ENCODE peak calls at places on chromosomes 13 and 19, in six cellular contexts. One of them, this sample, is unnamed.

GRCh38 chr19:49340069-49340864 is 5.1 kb downstream of the CD37 start:
- DNase-seq in endothelial cell: no peak
- DNase-seq in stimulated activated CD4-positive, alpha-beta T cell treated with anti-CD3 and anti-CD28 coated beads, Interleukin-1b, Interleukin-23, amount 100 ng/mL, for 1 hour: no peak
- DNase-seq in BE2C: peak
- DNase-seq in RWPE1: peak
- DNase-seq in stimulated activated naive CD8-positive, alpha-beta T cell treated with anti-CD3 and anti-CD28 coated beads, Interleukin-15, Interleukin-2, amounts not matched to agents 100 U/mL and 50 U/mL, for 24 hours: peak
- DNase-seq in this sample: peak

GRCh38 chr13:22073718-22074117 is 402.8 kb downstream of the FGF9 start:
- DNase-seq in BE2C: no peak
- DNase-seq in endothelial cell: no peak
- DNase-seq in stimulated activated naive CD8-positive, alpha-beta T cell treated with anti-CD3 and anti-CD28 coated beads, Interleukin-15, Interleukin-2, amounts not matched to agents 100 U/mL and 50 U/mL, for 24 hours: no peak
- DNase-seq in stimulated activated CD4-positive, alpha-beta T cell treated with anti-CD3 and anti-CD28 coated beads, Interleukin-1b, Interleukin-23, amount 100 ng/mL, for 1 hour: no peak
- DNase-seq in RWPE1: no peak
- DNase-seq in this sample: no peak

GRCh38 chr13:28324181-28324789 is 170.6 kb downstream of the FLT1 start:
- DNase-seq in stimulated activated CD4-positive, alpha-beta T cell treated with anti-CD3 and anti-CD28 coated beads, Interleukin-1b, Interleukin-23, amount 100 ng/mL, for 1 hour: peak
- DNase-seq in RWPE1: peak
- DNase-seq in BE2C: peak
- DNase-seq in endothelial cell: peak
- DNase-seq in stimulated activated naive CD8-positive, alpha-beta T cell treated with anti-CD3 and anti-CD28 coated beads, Interleukin-15, Interleukin-2, amounts not matched to agents 100 U/mL and 50 U/mL, for 24 hours: peak
- DNase-seq in this sample: no peak

GRCh38 chr13:102328909-102329308 is 72.9 kb downstream of the FGF14 start:
- DNase-seq in endothelial cell: no peak
- DNase-seq in stimulated activated CD4-positive, alpha-beta T cell treated with anti-CD3 and anti-CD28 coated beads, Interleukin-1b, Interleukin-23, amount 100 ng/mL, for 1 hour: no peak
- DNase-seq in stimulated activated naive CD8-positive, alpha-beta T cell treated with anti-CD3 and anti-CD28 coated beads, Interleukin-15, Interleukin-2, amounts not matched to agents 100 U/mL and 50 U/mL, for 24 hours: no peak
- DNase-seq in RWPE1: no peak
- DNase-seq in BE2C: no peak
- DNase-seq in this sample: no peak

GRCh38 chr19:15072930-15073647 is 8.9 kb upstream of the OR1I1 start:
- DNase-seq in stimulated activated naive CD8-positive, alpha-beta T cell treated with anti-CD3 and anti-CD28 coated beads, Interleukin-15, Interleukin-2, amounts not matched to agents 100 U/mL and 50 U/mL, for 24 hours: no peak
- DNase-seq in stimulated activated CD4-positive, alpha-beta T cell treated with anti-CD3 and anti-CD28 coated beads, Interleukin-1b, Interleukin-23, amount 100 ng/mL, for 1 hour: no peak
- DNase-seq in RWPE1: no peak
- DNase-seq in BE2C: peak
- DNase-seq in endothelial cell: peak
- DNase-seq in this sample: peak

GRCh38 chr19:23075031-23075733 is 41.6 kb upstream of the ZNF730 start:
- DNase-seq in stimulated activated naive CD8-positive, alpha-beta T cell treated with anti-CD3 and anti-CD28 coated beads, Interleukin-15, Interleukin-2, amounts not matched to agents 100 U/mL and 50 U/mL, for 24 hours: peak
- DNase-seq in endothelial cell: peak
- DNase-seq in BE2C: peak
- DNase-seq in RWPE1: no peak
- DNase-seq in stimulated activated CD4-positive, alpha-beta T cell treated with anti-CD3 and anti-CD28 coated beads, Interleukin-1b, Interleukin-23, amount 100 ng/mL, for 1 hour: no peak
- DNase-seq in this sample: no peak

GRCh38 chr19:1130801-1131717 is 27.3 kb downstream of the GPX4 start:
- DNase-seq in RWPE1: no peak
- DNase-seq in endothelial cell: no peak
- DNase-seq in stimulated activated naive CD8-positive, alpha-beta T cell treated with anti-CD3 and anti-CD28 coated beads, Interleukin-15, Interleukin-2, amounts not matched to agents 100 U/mL and 50 U/mL, for 24 hours: peak
- DNase-seq in stimulated activated CD4-positive, alpha-beta T cell treated with anti-CD3 and anti-CD28 coated beads, Interleukin-1b, Interleukin-23, amount 100 ng/mL, for 1 hour: no peak
- DNase-seq in BE2C: no peak
- DNase-seq in this sample: no peak

GRCh38 chr19:11268783-11269267 is 6.5 kb upstream of the DOCK6 start:
- DNase-seq in stimulated activated CD4-positive, alpha-beta T cell treated with anti-CD3 and anti-CD28 coated beads, Interleukin-1b, Interleukin-23, amount 100 ng/mL, for 1 hour: no peak
- DNase-seq in endothelial cell: peak
- DNase-seq in stimulated activated naive CD8-positive, alpha-beta T cell treated with anti-CD3 and anti-CD28 coated beads, Interleukin-15, Interleukin-2, amounts not matched to agents 100 U/mL and 50 U/mL, for 24 hours: no peak
- DNase-seq in RWPE1: peak
- DNase-seq in BE2C: peak
- DNase-seq in this sample: peak

GRCh38 chr13:31042501-31043165 is 110.2 kb downstream of the TEX26 start:
- DNase-seq in stimulated activated naive CD8-positive, alpha-beta T cell treated with anti-CD3 and anti-CD28 coated beads, Interleukin-15, Interleukin-2, amounts not matched to agents 100 U/mL and 50 U/mL, for 24 hours: peak
- DNase-seq in stimulated activated CD4-positive, alpha-beta T cell treated with anti-CD3 and anti-CD28 coated beads, Interleukin-1b, Interleukin-23, amount 100 ng/mL, for 1 hour: no peak
- DNase-seq in endothelial cell: no peak
- DNase-seq in BE2C: no peak
- DNase-seq in RWPE1: no peak
- DNase-seq in this sample: no peak

GRCh38 chr19:47068246-47068645 is 19.8 kb upstream of the TMEM160 start:
- DNase-seq in BE2C: no peak
- DNase-seq in stimulated activated naive CD8-positive, alpha-beta T cell treated with anti-CD3 and anti-CD28 coated beads, Interleukin-15, Interleukin-2, amounts not matched to agents 100 U/mL and 50 U/mL, for 24 hours: no peak
- DNase-seq in stimulated activated CD4-positive, alpha-beta T cell treated with anti-CD3 and anti-CD28 coated beads, Interleukin-1b, Interleukin-23, amount 100 ng/mL, for 1 hour: no peak
- DNase-seq in endothelial cell: no peak
- DNase-seq in RWPE1: no peak
- DNase-seq in this sample: no peak

GRCh38 chr19:57559404-57560025 is at the start of gene ZNF550:
- DNase-seq in stimulated activated CD4-positive, alpha-beta T cell treated with anti-CD3 and anti-CD28 coated beads, Interleukin-1b, Interleukin-23, amount 100 ng/mL, for 1 hour: peak
- DNase-seq in stimulated activated naive CD8-positive, alpha-beta T cell treated with anti-CD3 and anti-CD28 coated beads, Interleukin-15, Interleukin-2, amounts not matched to agents 100 U/mL and 50 U/mL, for 24 hours: peak
- DNase-seq in endothelial cell: peak
- DNase-seq in RWPE1: peak
- DNase-seq in BE2C: peak
- DNase-seq in this sample: peak

GRCh38 chr19:40584007-40584406 is 7.3 kb downstream of the SHKBP1 start:
- DNase-seq in BE2C: no peak
- DNase-seq in RWPE1: no peak
- DNase-seq in stimulated activated CD4-positive, alpha-beta T cell treated with anti-CD3 and anti-CD28 coated beads, Interleukin-1b, Interleukin-23, amount 100 ng/mL, for 1 hour: no peak
- DNase-seq in stimulated activated naive CD8-positive, alpha-beta T cell treated with anti-CD3 and anti-CD28 coated beads, Interleukin-15, Interleukin-2, amounts not matched to agents 100 U/mL and 50 U/mL, for 24 hours: no peak
- DNase-seq in endothelial cell: no peak
- DNase-seq in this sample: no peak

GRCh38 chr13:33940898-33941297 is 122.9 kb downstream of the RFC3 start:
- DNase-seq in endothelial cell: no peak
- DNase-seq in RWPE1: peak
- DNase-seq in stimulated activated naive CD8-positive, alpha-beta T cell treated with anti-CD3 and anti-CD28 coated beads, Interleukin-15, Interleukin-2, amounts not matched to agents 100 U/mL and 50 U/mL, for 24 hours: no peak
- DNase-seq in stimulated activated CD4-positive, alpha-beta T cell treated with anti-CD3 and anti-CD28 coated beads, Interleukin-1b, Interleukin-23, amount 100 ng/mL, for 1 hour: no peak
- DNase-seq in BE2C: no peak
- DNase-seq in this sample: no peak

GRCh38 chr13:110528371-110528770 is 33.2 kb downstream of the RAB20 start:
- DNase-seq in stimulated activated CD4-positive, alpha-beta T cell treated with anti-CD3 and anti-CD28 coated beads, Interleukin-1b, Interleukin-23, amount 100 ng/mL, for 1 hour: no peak
- DNase-seq in stimulated activated naive CD8-positive, alpha-beta T cell treated with anti-CD3 and anti-CD28 coated beads, Interleukin-15, Interleukin-2, amounts not matched to agents 100 U/mL and 50 U/mL, for 24 hours: no peak
- DNase-seq in endothelial cell: no peak
- DNase-seq in BE2C: no peak
- DNase-seq in RWPE1: no peak
- DNase-seq in this sample: no peak

GRCh38 chr19:932647-933552 is 7.1 kb downstream of the ARID3A start:
- DNase-seq in stimulated activated naive CD8-positive, alpha-beta T cell treated with anti-CD3 and anti-CD28 coated beads, Interleukin-15, Interleukin-2, amounts not matched to agents 100 U/mL and 50 U/mL, for 24 hours: peak
- DNase-seq in BE2C: peak
- DNase-seq in endothelial cell: peak
- DNase-seq in stimulated activated CD4-positive, alpha-beta T cell treated with anti-CD3 and anti-CD28 coated beads, Interleukin-1b, Interleukin-23, amount 100 ng/mL, for 1 hour: no peak
- DNase-seq in RWPE1: peak
- DNase-seq in this sample: no peak

GRCh38 chr13:59367467-59367866 is 796.3 kb downstream of the DIAPH3 start:
- DNase-seq in RWPE1: no peak
- DNase-seq in stimulated activated naive CD8-positive, alpha-beta T cell treated with anti-CD3 and anti-CD28 coated beads, Interleukin-15, Interleukin-2, amounts not matched to agents 100 U/mL and 50 U/mL, for 24 hours: no peak
- DNase-seq in BE2C: no peak
- DNase-seq in stimulated activated CD4-positive, alpha-beta T cell treated with anti-CD3 and anti-CD28 coated beads, Interleukin-1b, Interleukin-23, amount 100 ng/mL, for 1 hour: no peak
- DNase-seq in endothelial cell: no peak
- DNase-seq in this sample: no peak

GRCh38 chr13:32125221-32125621 is 93.6 kb downstream of the FRY start:
- DNase-seq in stimulated activated CD4-positive, alpha-beta T cell treated with anti-CD3 and anti-CD28 coated beads, Interleukin-1b, Interleukin-23, amount 100 ng/mL, for 1 hour: no peak
- DNase-seq in BE2C: no peak
- DNase-seq in stimulated activated naive CD8-positive, alpha-beta T cell treated with anti-CD3 and anti-CD28 coated beads, Interleukin-15, Interleukin-2, amounts not matched to agents 100 U/mL and 50 U/mL, for 24 hours: no peak
- DNase-seq in endothelial cell: no peak
- DNase-seq in RWPE1: no peak
- DNase-seq in this sample: peak

GRCh38 chr13:55230570-55230908 is 1910.2 kb upstream of the PRR20A start:
- DNase-seq in BE2C: no peak
- DNase-seq in endothelial cell: no peak
- DNase-seq in stimulated activated CD4-positive, alpha-beta T cell treated with anti-CD3 and anti-CD28 coated beads, Interleukin-1b, Interleukin-23, amount 100 ng/mL, for 1 hour: no peak
- DNase-seq in stimulated activated naive CD8-positive, alpha-beta T cell treated with anti-CD3 and anti-CD28 coated beads, Interleukin-15, Interleukin-2, amounts not matched to agents 100 U/mL and 50 U/mL, for 24 hours: no peak
- DNase-seq in RWPE1: peak
- DNase-seq in this sample: no peak

GRCh38 chr13:76711515-76712182 is 174.6 kb downstream of the KCTD12 start:
- DNase-seq in stimulated activated naive CD8-positive, alpha-beta T cell treated with anti-CD3 and anti-CD28 coated beads, Interleukin-15, Interleukin-2, amounts not matched to agents 100 U/mL and 50 U/mL, for 24 hours: no peak
- DNase-seq in RWPE1: peak
- DNase-seq in stimulated activated CD4-positive, alpha-beta T cell treated with anti-CD3 and anti-CD28 coated beads, Interleukin-1b, Interleukin-23, amount 100 ng/mL, for 1 hour: no peak
- DNase-seq in BE2C: no peak
- DNase-seq in endothelial cell: no peak
- DNase-seq in this sample: no peak

GRCh38 chr19:4983346-4984105 is 14.6 kb downstream of the KDM4B start:
- DNase-seq in BE2C: no peak
- DNase-seq in endothelial cell: no peak
- DNase-seq in stimulated activated CD4-positive, alpha-beta T cell treated with anti-CD3 and anti-CD28 coated beads, Interleukin-1b, Interleukin-23, amount 100 ng/mL, for 1 hour: no peak
- DNase-seq in RWPE1: no peak
- DNase-seq in stimulated activated naive CD8-positive, alpha-beta T cell treated with anti-CD3 and anti-CD28 coated beads, Interleukin-15, Interleukin-2, amounts not matched to agents 100 U/mL and 50 U/mL, for 24 hours: no peak
- DNase-seq in this sample: no peak

GRCh38 chr19:39190768-39191167 is 6.0 kb upstream of the NCCRP1 start:
- DNase-seq in endothelial cell: no peak
- DNase-seq in RWPE1: no peak
- DNase-seq in BE2C: no peak
- DNase-seq in stimulated activated naive CD8-positive, alpha-beta T cell treated with anti-CD3 and anti-CD28 coated beads, Interleukin-15, Interleukin-2, amounts not matched to agents 100 U/mL and 50 U/mL, for 24 hours: no peak
- DNase-seq in stimulated activated CD4-positive, alpha-beta T cell treated with anti-CD3 and anti-CD28 coated beads, Interleukin-1b, Interleukin-23, amount 100 ng/mL, for 1 hour: no peak
- DNase-seq in this sample: no peak

This sample was measured in breast epithelium.